ENCODE peak calls at places on chromosomes 2 and 18, in nine cellular contexts. C, A, O, I, L, E, J, X and B are unnamed samples.
A peak's percentile ranks its signal among the peaks of the same experiment; 100 is the strongest.

GRCh38 chr2:64651590-64651989 is 2.1 kb downstream of the SERTAD2 start:
- DNase-seq in L (no peak), E (no peak), C (no peak), X (no peak), I (no peak), O (no peak), A (no peak), J (no peak), B (no peak)

GRCh38 chr2:237536083-237536415 is 30.3 kb upstream of the PRLH start:
- DNase-seq in C (no peak), X (no peak), O (no peak), A (no peak), E (no peak), L (no peak), I (no peak), J (no peak), B (no peak)

GRCh38 chr2:136375017-136375901 is 257.3 kb upstream of the CXCR4 start:
- DNase-seq in J (no peak), C (no peak), O (no peak), L (no peak), E (no peak), X (no peak), I (no peak), A (peak; percentile 34), B (peak; percentile 18)

GRCh38 chr2:43890855-43891254 is 52.1 kb downstream of the ABCG8 start:
- DNase-seq in A (no peak), E (no peak), C (no peak), O (no peak), X (peak; percentile 11), I (no peak), L (no peak), J (peak; percentile 42), B (no peak)

GRCh38 chr18:35174093-35174731 is 66.6 kb upstream of the ZNF397 start:
- DNase-seq in J (no peak), I (no peak), A (peak; percentile 15), E (no peak), X (no peak), C (no peak), O (no peak), L (no peak), B (peak; percentile 60)

GRCh38 chr2:179538406-179538805 is 273.8 kb upstream of the SESTD1 start:
- DNase-seq in O (no peak), X (no peak), I (no peak), A (no peak), C (no peak), J (peak; percentile 54), L (no peak), E (no peak), B (no peak)

GRCh38 chr18:22489694-22490093 is 72.0 kb upstream of the CTAGE1 start:
- DNase-seq in X (no peak), I (no peak), L (no peak), A (no peak), E (no peak), C (no peak), O (no peak), J (peak; percentile 19), B (no peak)

GRCh38 chr2:231527091-231527395 is 3.2 kb downstream of the NMUR1 start:
- DNase-seq in X (no peak), A (no peak), L (no peak), C (no peak), O (no peak), I (no peak), J (no peak), E (no peak), B (no peak)

GRCh38 chr2:126720647-126721046 is 64.7 kb downstream of the GYPC start:
- DNase-seq in C (no peak), X (no peak), J (no peak), O (no peak), A (no peak), I (no peak), E (no peak), L (no peak), B (no peak)

GRCh38 chr2:18435425-18436037 is 124.9 kb downstream of the RDH14 start:
- DNase-seq in C (peak; percentile 62), E (no peak), I (no peak), J (peak; percentile 87), L (peak; percentile 10), A (peak; percentile 33), O (no peak), X (no peak), B (peak; percentile 3)

GRCh38 chr2:146820672-146821071 is 1024.2 kb upstream of the ACVR2A start:
- DNase-seq in C (no peak), A (no peak), L (no peak), J (peak; percentile 87), I (no peak), X (no peak), O (no peak), E (no peak), B (no peak)

GRCh38 chr2:205748660-205749059 is 66.4 kb downstream of the NRP2 start:
- DNase-seq in O (no peak), E (no peak), L (no peak), A (no peak), J (peak; percentile 68), C (no peak), I (no peak), X (no peak), B (peak; percentile 51)

GRCh38 chr2:240461471-240462072 is 26.1 kb downstream of the GPC1 start:
- DNase-seq in A (no peak), I (no peak), C (no peak), L (no peak), E (no peak), J (no peak), X (no peak), O (no peak), B (no peak)

GRCh38 chr2:119251652-119252051 is 28.0 kb downstream of the STEAP3 start:
- DNase-seq in E (no peak), C (no peak), I (no peak), O (no peak), X (no peak), J (no peak), L (no peak), A (no peak), B (no peak)

GRCh38 chr2:221563601-221564000 is 8.5 kb downstream of the EPHA4 start:
- DNase-seq in O (no peak), C (no peak), A (no peak), L (no peak), I (no peak), X (no peak), J (no peak), E (no peak), B (no peak)

GRCh38 chr18:29556070-29556469 is 1379.1 kb upstream of the CDH2 start:
- DNase-seq in L (no peak), X (no peak), I (no peak), J (no peak), E (no peak), A (no peak), C (no peak), O (no peak), B (no peak)

GRCh38 chr18:63302647-63303405 is 16.7 kb downstream of the BCL2 start:
- DNase-seq in E (no peak), L (no peak), O (no peak), J (no peak), C (no peak), X (no peak), A (no peak), I (no peak), B (peak; percentile 17)

GRCh38 chr2:171813729-171814128 is 80.3 kb downstream of the SLC25A12 start:
- DNase-seq in X (no peak), C (no peak), I (no peak), J (no peak), E (no peak), L (no peak), O (no peak), A (no peak), B (no peak)

GRCh38 chr2:127411609-127412370 is 6.4 kb upstream of the PROC start:
- DNase-seq in J (no peak), L (no peak), A (no peak), I (no peak), O (no peak), E (no peak), C (no peak), X (no peak), B (peak; percentile 53)

GRCh38 chr2:158619496-158619895 is 162.7 kb downstream of the PKP4 start:
- DNase-seq in J (peak; percentile 56), E (no peak), O (no peak), X (no peak), L (no peak), C (no peak), I (no peak), A (no peak), B (no peak)

GRCh38 chr18:79367989-79368388 is 27.7 kb upstream of the NFATC1 start:
- DNase-seq in E (no peak), C (no peak), L (no peak), J (no peak), X (no peak), A (no peak), O (no peak), I (no peak), B (no peak)

GRCh38 chr2:157304811-157305712 is 20.6 kb downstream of the ERMN start:
- DNase-seq in E (no peak), I (no peak), C (peak; percentile 9), X (no peak), J (no peak), O (no peak), A (no peak), L (no peak), B (peak; percentile 2)

GRCh38 chr2:180520206-180520605 is 460.2 kb upstream of the UBE2E3 start:
- DNase-seq in O (no peak), X (no peak), C (no peak), I (no peak), J (peak; percentile 29), L (no peak), A (no peak), E (no peak), B (peak; percentile 64)

GRCh38 chr2:239581352-239581901 is 180.6 kb upstream of the HDAC4 start:
- DNase-seq in X (no peak), C (no peak), L (no peak), J (no peak), I (no peak), A (no peak), E (no peak), O (no peak), B (no peak)

GRCh38 chr2:13616656-13617055 is 899.9 kb downstream of the TRIB2 start:
- DNase-seq in A (no peak), J (no peak), O (no peak), L (no peak), E (no peak), I (no peak), C (no peak), X (no peak), B (no peak)

GRCh38 chr2:187869195-187869594 is 315.0 kb upstream of the TFPI start:
- DNase-seq in A (no peak), I (no peak), X (no peak), O (no peak), C (no peak), J (no peak), L (no peak), E (no peak), B (no peak)

GRCh38 chr18:8783335-8783993 is 78.1 kb downstream of the MTCL1 start:
- DNase-seq in L (no peak), J (no peak), E (peak; percentile 58), X (no peak), I (no peak), C (no peak), A (no peak), O (no peak), B (no peak)

GRCh38 chr2:66495788-66496640 is 61.1 kb downstream of the MEIS1 start:
- DNase-seq in X (peak; percentile 47), C (no peak), O (no peak), L (peak; percentile 74), A (no peak), E (no peak), I (no peak), J (peak; percentile 94), B (peak; percentile 45)

GRCh38 chr2:28586864-28587263 is 91.0 kb downstream of the PLB1 start:
- DNase-seq in I (no peak), X (no peak), J (no peak), A (no peak), E (no peak), L (no peak), O (peak; percentile 18), C (no peak), B (no peak)

GRCh38 chr2:97911210-97911921 is 84.4 kb downstream of the TMEM131 start:
- DNase-seq in L (no peak), J (peak; percentile 60), A (no peak), I (no peak), E (no peak), C (no peak), O (no peak), X (no peak), B (no peak)

GRCh38 chr2:70523996-70524965 is 29.3 kb downstream of the TGFA start:
- DNase-seq in A (no peak), O (no peak), E (no peak), X (peak; percentile 28), I (no peak), C (no peak), J (peak; percentile 23), L (peak; percentile 71), B (no peak)